ENCODE peak calls at places on chromosomes 3 and 15, in nine cellular contexts. S is HS-5; Z is T-cell; H is stimulated activated naive CD8-positive, alpha-beta T cell treated with anti-CD3 and anti-CD28 coated beads, Interleukin-15, Interleukin-2, amounts not matched to agents 100 U/mL and 50 U/mL, for 24 hours; P is NCI-H1105; C is activated T-cell treated with anti-CD3 and anti-CD28 coated beads, Interleukin-2, amount 50 U/mL, for 4 hours; O is HFFc6; T is NCI-H524; F is islet precursor cell. K is an unnamed sample.

GRCh38 chr15:48581221-48581620 is 64.3 kb downstream of the FBN1 start:
- DNase-seq in S (no peak), Z (no peak), H (no peak), P (no peak), C (no peak), O (no peak), T (no peak), F (no peak), K (no peak)

GRCh38 chr15:48507416-48508065 is 138.0 kb downstream of the FBN1 start:
- DNase-seq in S (peak), Z (no peak), H (peak), P (no peak), C (no peak), O (peak), T (peak), F (peak), K (peak)

GRCh38 chr3:138833908-138834358 is 795 bp downstream of the PIK3CB start:
- DNase-seq in S (no peak), Z (no peak), H (peak), P (peak), C (no peak), O (no peak), T (no peak), F (no peak), K (no peak)

GRCh38 chr3:61357902-61358301 is 106.7 kb upstream of the FHIT start:
- DNase-seq in S (no peak), Z (no peak), H (no peak), P (no peak), C (no peak), O (no peak), T (no peak), F (no peak), K (no peak)

GRCh38 chr3:160806094-160806493 is 50.1 kb downstream of the PPM1L start:
- DNase-seq in S (no peak), Z (no peak), H (no peak), P (no peak), C (no peak), O (no peak), T (no peak), F (no peak), K (no peak)

GRCh38 chr3:52897130-52898109 is at the start of gene STIMATE:
- DNase-seq in S (peak), Z (peak), H (peak), P (peak), C (peak), O (peak), T (peak), F (peak), K (no peak)

GRCh38 chr3:20074226-20075063 is 34.2 kb downstream of the KAT2B start:
- DNase-seq in S (peak), Z (no peak), H (no peak), P (no peak), C (no peak), O (peak), T (no peak), F (no peak), K (no peak)

GRCh38 chr15:62840518-62841268 is 201.9 kb upstream of the TPM1 start:
- DNase-seq in S (no peak), Z (no peak), H (no peak), P (no peak), C (no peak), O (no peak), T (no peak), F (no peak), K (no peak)

GRCh38 chr3:38119802-38120689 is 16.9 kb downstream of the ACAA1 start:
- DNase-seq in S (no peak), Z (no peak), H (no peak), P (no peak), C (no peak), O (no peak), T (no peak), F (peak), K (no peak)

GRCh38 chr15:77064539-77065308 is 6.2 kb downstream of the TSPAN3 start:
- DNase-seq in S (no peak), Z (no peak), H (no peak), P (no peak), C (no peak), O (no peak), T (no peak), F (no peak), K (no peak)

GRCh38 chr3:157452097-157452496 is 15.4 kb downstream of the PTX3 start:
- DNase-seq in S (no peak), Z (no peak), H (no peak), P (no peak), C (no peak), O (no peak), T (no peak), F (no peak), K (no peak)

GRCh38 chr3:134312072-134312872 is 61.6 kb upstream of the RYK start:
- DNase-seq in S (no peak), Z (no peak), H (peak), P (no peak), C (no peak), O (no peak), T (no peak), F (peak), K (no peak)

GRCh38 chr3:116005404-116005803 is 382.1 kb downstream of the GAP43 start:
- DNase-seq in S (peak), Z (no peak), H (no peak), P (peak), C (no peak), O (peak), T (peak), F (peak), K (peak)

GRCh38 chr3:69005071-69005816 is 8.2 kb downstream of the EOGT start:
- DNase-seq in S (no peak), Z (no peak), H (no peak), P (no peak), C (no peak), O (no peak), T (no peak), F (no peak), K (no peak)

GRCh38 chr3:179929091-179929529 is 107.6 kb downstream of the PEX5L start:
- DNase-seq in S (peak), Z (peak), H (peak), P (peak), C (peak), O (peak), T (peak), F (peak), K (peak)

GRCh38 chr15:85276921-85277320 is 103.5 kb upstream of the AKAP13 start:
- DNase-seq in S (no peak), Z (no peak), H (no peak), P (no peak), C (no peak), O (no peak), T (no peak), F (no peak), K (no peak)

GRCh38 chr3:25045291-25045690 is 382.8 kb upstream of the RARB start:
- DNase-seq in S (no peak), Z (no peak), H (no peak), P (no peak), C (no peak), O (no peak), T (no peak), F (peak), K (no peak)

GRCh38 chr15:90810354-90810753 is 58.0 kb upstream of the FURIN start:
- DNase-seq in S (no peak), Z (no peak), H (no peak), P (no peak), C (no peak), O (no peak), T (no peak), F (no peak), K (no peak)

GRCh38 chr15:96341465-96342142 is 11.1 kb downstream of the NR2F2 start:
- DNase-seq in S (no peak), Z (no peak), H (no peak), P (no peak), C (no peak), O (no peak), T (no peak), F (peak), K (no peak)

GRCh38 chr3:33060609-33061337 is 36.2 kb downstream of the GLB1 start:
- DNase-seq in S (no peak), Z (peak), H (no peak), P (no peak), C (peak), O (no peak), T (no peak), F (no peak), K (no peak)

GRCh38 chr3:124260206-124260915 is 268.4 kb upstream of the ROPN1 start:
- DNase-seq in S (no peak), Z (no peak), H (no peak), P (no peak), C (no peak), O (peak), T (no peak), F (peak), K (no peak)

GRCh38 chr15:84967380-84967779 is 14.3 kb upstream of the PDE8A start:
- DNase-seq in S (no peak), Z (no peak), H (no peak), P (no peak), C (no peak), O (no peak), T (no peak), F (peak), K (no peak)

GRCh38 chr3:37702478-37703154 is 159.1 kb upstream of the CTDSPL start:
- DNase-seq in S (no peak), Z (no peak), H (no peak), P (no peak), C (no peak), O (no peak), T (peak), F (peak), K (no peak)

K was measured in DMS 273 treated with DMSO at 0.1 percent for 48 hours.